ENCODE peak calls at places on chromosomes 6 and 20, in eight cellular contexts. S is stomach, M is brain microvascular endothelial cell, F is GM10248, U is psoas muscle, J is testis, P is breast epithelium, Z is tibial nerve. R is an unnamed sample.

GRCh38 chr6:20744911-20745557 is 210.8 kb downstream of the CDKAL1 start:
- DNase-seq in S (no peak), M (no peak), F (no peak), U (no peak), J (no peak), P (no peak), Z (no peak), R (no peak)

GRCh38 chr6:87654880-87655454 is 47.1 kb downstream of the AKIRIN2 start:
- DNase-seq in S (no peak), M (no peak), F (no peak), U (no peak), J (no peak), P (no peak), Z (no peak), R (no peak)

GRCh38 chr6:93644611-93645010 is 225.3 kb upstream of the EPHA7 start:
- DNase-seq in S (no peak), M (no peak), F (no peak), U (no peak), J (no peak), P (no peak), Z (no peak), R (no peak)

GRCh38 chr20:49356676-49357075 is 78.8 kb upstream of the ZNFX1 start:
- DNase-seq in S (no peak), M (no peak), F (no peak), U (peak), J (no peak), P (no peak), Z (no peak), R (no peak)

GRCh38 chr20:37856932-37857660 is 45.8 kb upstream of the VSTM2L start:
- DNase-seq in S (no peak), M (peak), F (no peak), U (no peak), J (no peak), P (no peak), Z (no peak), R (no peak)

GRCh38 chr20:37868998-37869861 is 33.7 kb upstream of the VSTM2L start:
- DNase-seq in S (no peak), M (no peak), F (peak), U (no peak), J (no peak), P (no peak), Z (no peak), R (no peak)

GRCh38 chr20:46150982-46151381 is 32.9 kb downstream of the CD40 start:
- DNase-seq in S (no peak), M (no peak), F (no peak), U (no peak), J (no peak), P (no peak), Z (no peak), R (no peak)

GRCh38 chr6:135946674-135947073 is 95.2 kb downstream of the PDE7B start:
- DNase-seq in S (no peak), M (no peak), F (no peak), U (no peak), J (no peak), P (no peak), Z (no peak), R (no peak)

GRCh38 chr6:24831771-24832718 is 33.3 kb upstream of the ARMH2 start:
- DNase-seq in S (no peak), M (peak), F (no peak), U (no peak), J (no peak), P (no peak), Z (peak), R (no peak)

GRCh38 chr6:3293271-3294155 is 34.8 kb downstream of the PSMG4 start:
- DNase-seq in S (no peak), M (no peak), F (no peak), U (peak), J (no peak), P (no peak), Z (no peak), R (no peak)

GRCh38 chr6:290111-290932 is 2.0 kb upstream of the DUSP22 start:
- DNase-seq in S (no peak), M (no peak), F (no peak), U (no peak), J (no peak), P (no peak), Z (peak), R (no peak)

GRCh38 chr20:48047453-48047852 is 262.2 kb upstream of the SULF2 start:
- DNase-seq in S (no peak), M (no peak), F (no peak), U (no peak), J (no peak), P (no peak), Z (no peak), R (no peak)

GRCh38 chr6:43953794-43954310 is 173.4 kb downstream of the MRPL14 start:
- DNase-seq in S (no peak), M (no peak), F (no peak), U (peak), J (peak), P (no peak), Z (no peak), R (no peak)
- TF ChIP-seq CTCF in S (no peak), M (peak), F (no peak), U (peak), J (no peak), P (no peak), Z (no peak), R (no peak)

DNA sequence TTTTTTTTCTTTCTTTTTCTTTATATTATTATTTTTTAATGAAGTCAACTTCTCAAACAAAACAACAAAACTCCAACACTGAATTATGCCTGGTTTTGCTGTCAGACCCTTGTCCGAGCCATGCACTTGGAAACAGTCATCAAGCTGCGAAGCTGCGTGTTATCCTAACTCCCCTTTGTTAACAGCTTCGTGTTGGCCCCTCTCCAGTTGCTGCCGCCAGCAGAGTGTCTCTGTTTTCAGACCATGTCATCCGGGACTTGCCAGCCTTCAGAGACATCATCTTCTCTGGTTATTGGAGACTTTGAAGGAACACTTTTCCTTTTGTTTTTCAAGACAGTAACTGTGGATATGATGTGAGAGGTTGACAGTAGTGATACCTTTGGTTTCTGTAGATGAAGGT is 83.1 kb downstream of the TRMT11 start:
- DNase-seq in S (no peak), M (no peak), F (no peak), U (no peak), J (peak), P (no peak), Z (no peak), R (no peak)
- TF ChIP-seq CTCF in S (no peak), M (no peak), F (no peak), U (no peak), J (no peak), P (no peak), Z (no peak), R (no peak)

DNA sequence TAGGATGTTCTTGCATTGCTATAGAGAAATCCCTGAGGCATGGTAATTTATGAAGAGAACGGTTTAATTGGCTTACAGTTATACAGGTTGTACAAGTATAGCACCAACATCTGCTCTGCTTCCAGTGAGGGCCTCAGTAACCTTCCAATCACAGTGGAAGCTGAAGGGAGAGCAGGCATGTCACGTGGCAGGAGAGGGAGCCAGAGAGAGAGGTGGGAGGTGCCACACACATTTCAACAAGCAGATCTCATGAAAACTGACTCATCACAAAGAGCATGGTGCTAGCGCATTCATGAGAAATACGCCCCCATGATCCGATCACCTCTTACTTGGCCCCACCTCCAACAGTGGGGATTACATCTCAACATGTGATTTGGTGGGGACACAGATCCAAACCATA is 871.2 kb downstream of the TFAP2A start:
- DNase-seq in S (no peak), M (no peak), F (no peak), U (no peak), J (no peak), P (no peak), Z (no peak), R (no peak)
- TF ChIP-seq CTCF in S (no peak), M (no peak), F (no peak), U (no peak), J (no peak), P (no peak), Z (no peak), R (no peak)

GRCh38 chr20:36593347-36593746 is 12.2 kb upstream of the RAB5IF start:
- DNase-seq in S (no peak), M (no peak), F (no peak), U (no peak), J (no peak), P (no peak), Z (no peak), R (no peak)

GRCh38 chr20:36587388-36588136 is 14.2 kb downstream of the TGIF2 start:
- DNase-seq in S (no peak), M (no peak), F (no peak), U (no peak), J (peak), P (no peak), Z (no peak), R (no peak)

GRCh38 chr20:36591281-36591680 is 14.3 kb upstream of the RAB5IF start:
- DNase-seq in S (no peak), M (no peak), F (no peak), U (no peak), J (no peak), P (no peak), Z (no peak), R (no peak)

GRCh38 chr20:36591854-36592641 is 13.5 kb upstream of the RAB5IF start:
- DNase-seq in S (no peak), M (no peak), F (no peak), U (no peak), J (no peak), P (no peak), Z (no peak), R (no peak)
- TF ChIP-seq CTCF in S (peak), M (peak), F (peak), U (peak), J (no peak), P (peak), Z (peak), R (no peak)

DNA sequence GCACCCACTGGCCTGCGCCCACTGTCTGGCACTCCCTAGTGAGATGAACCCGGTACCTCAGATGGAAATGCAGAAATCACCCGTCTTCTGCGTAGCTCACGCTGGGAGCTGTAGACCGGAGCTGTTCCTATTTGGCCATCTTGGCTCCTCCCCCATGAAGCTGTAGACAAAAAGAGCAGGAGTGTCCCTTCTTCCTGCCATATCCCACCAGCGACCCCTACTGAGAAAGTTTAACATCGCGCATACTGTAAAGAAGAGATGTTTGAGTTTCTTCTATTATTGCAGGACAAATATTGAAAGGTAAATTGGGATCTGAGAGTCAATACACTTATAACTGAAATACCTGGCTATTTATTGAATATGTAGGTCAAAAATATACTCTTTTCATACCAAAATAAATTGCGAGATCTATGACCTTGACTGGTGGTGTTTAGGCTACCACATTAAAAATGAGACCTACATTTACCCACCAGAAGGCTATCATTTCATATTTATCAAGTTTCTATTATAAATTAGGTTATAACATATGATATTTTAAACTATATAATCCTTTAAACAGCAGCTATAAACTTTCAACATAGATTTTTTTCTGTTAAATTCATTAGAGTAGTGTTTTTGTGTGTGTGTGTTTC is 586.3 kb downstream of the HTR1B start:
- DNase-seq in S (peak), M (peak), F (no peak), U (no peak), J (peak), P (no peak), Z (no peak), R (no peak)
- TF ChIP-seq CTCF in S (no peak), M (peak), F (peak), U (no peak), J (peak), P (peak), Z (peak), R (no peak)

DNA sequence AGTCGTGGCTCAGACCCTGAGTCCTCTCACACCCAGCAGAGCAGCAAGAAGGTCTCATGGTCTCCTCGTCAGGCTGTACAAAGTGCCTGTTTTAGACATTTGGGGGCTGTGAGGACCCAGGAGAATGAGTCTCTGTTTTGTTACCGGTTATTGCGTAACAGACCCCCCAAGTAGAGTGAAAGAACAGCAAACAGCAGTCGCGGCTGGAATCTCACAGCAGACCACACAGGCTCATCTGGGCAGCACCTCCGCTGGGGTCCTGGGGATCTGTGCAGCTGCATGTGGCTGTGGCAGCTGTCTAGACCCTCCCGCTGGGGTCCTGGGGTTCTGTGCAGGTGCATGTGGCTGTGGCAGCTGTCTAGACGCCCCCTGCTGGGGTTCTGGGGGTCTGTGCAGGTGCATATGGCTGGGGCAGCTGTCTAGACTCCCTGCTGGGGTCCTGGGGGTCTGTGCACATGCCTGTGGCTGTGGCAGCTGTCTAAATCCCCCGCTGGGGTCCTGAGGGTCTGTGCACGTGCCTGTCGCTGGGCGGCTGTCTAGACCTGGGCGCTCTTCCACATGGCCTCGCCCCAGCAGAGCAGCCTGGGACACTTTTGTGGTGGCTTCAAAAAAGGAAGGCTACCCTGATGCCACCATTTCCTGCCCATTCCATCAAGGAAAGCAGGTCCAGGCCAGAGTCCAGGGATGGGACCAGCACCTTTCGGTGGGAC is 24.7 kb downstream of the ENTPD6 start:
- DNase-seq in S (no peak), M (no peak), F (no peak), U (no peak), J (peak), P (no peak), Z (peak), R (no peak)
- TF ChIP-seq CTCF in S (no peak), M (peak), F (peak), U (no peak), J (no peak), P (no peak), Z (no peak), R (no peak)

GRCh38 chr6:68339488-68339887 is 295.6 kb upstream of the ADGRB3 start:
- DNase-seq in S (no peak), M (no peak), F (no peak), U (no peak), J (no peak), P (no peak), Z (no peak), R (no peak)

DNA sequence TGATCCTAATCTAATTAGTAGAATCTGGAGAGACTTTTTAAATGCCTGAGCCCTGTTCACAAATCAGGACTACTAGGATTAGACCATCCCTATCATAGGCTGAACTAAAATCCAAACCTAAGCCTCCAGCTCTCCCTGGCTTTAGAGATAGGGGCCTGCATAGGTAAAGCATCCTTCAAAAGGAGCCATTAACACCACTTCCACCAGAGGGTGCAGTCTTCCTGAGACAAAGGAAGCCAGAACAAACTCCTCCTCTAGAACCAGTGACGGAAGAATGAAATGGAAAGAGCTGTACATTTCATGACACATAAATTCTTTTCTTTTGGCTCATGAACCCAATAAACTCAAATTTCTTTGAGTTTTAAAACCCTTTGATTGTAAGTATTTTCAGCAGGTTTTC is 291.2 kb upstream of the ADGRB3 start:
- DNase-seq in S (no peak), M (peak), F (no peak), U (no peak), J (peak), P (no peak), Z (peak), R (no peak)
- TF ChIP-seq CTCF in S (no peak), M (peak), F (peak), U (no peak), J (peak), P (no peak), Z (peak), R (no peak)

DNA sequence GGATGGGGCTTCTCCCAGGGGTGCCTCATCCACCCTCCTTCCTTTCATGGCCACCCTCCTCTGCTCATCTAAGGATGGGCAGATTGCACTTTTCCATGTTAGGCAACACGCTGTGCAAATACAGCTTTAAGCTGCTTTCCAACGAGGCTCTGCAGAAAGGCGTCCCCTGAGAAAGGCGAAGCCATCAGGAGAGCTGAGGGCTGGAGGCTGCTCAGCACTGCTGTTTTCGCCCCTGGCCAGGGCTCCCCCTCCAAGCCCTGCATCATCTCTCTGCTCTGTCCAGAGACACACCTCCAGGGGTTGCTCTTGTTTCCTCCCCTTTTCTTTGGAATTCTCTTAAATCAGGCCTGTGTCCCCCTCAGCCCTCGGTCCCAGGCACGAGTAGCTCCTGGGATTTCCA is 526.1 kb downstream of the CDH26 start:
- DNase-seq in S (no peak), M (no peak), F (no peak), U (no peak), J (no peak), P (no peak), Z (no peak), R (no peak)
- TF ChIP-seq CTCF in S (no peak), M (no peak), F (no peak), U (no peak), J (no peak), P (no peak), Z (no peak), R (no peak)

GRCh38 chr20:53181866-53182376 is 209.8 kb downstream of the TSHZ2 start:
- DNase-seq in S (no peak), M (no peak), F (no peak), U (no peak), J (no peak), P (no peak), Z (no peak), R (no peak)

GRCh38 chr20:53187402-53187801 is 215.2 kb downstream of the TSHZ2 start:
- DNase-seq in S (no peak), M (no peak), F (no peak), U (no peak), J (no peak), P (no peak), Z (no peak), R (no peak)

GRCh38 chr20:53190225-53190624 is 218.1 kb downstream of the TSHZ2 start:
- DNase-seq in S (no peak), M (no peak), F (no peak), U (no peak), J (no peak), P (no peak), Z (no peak), R (no peak)

GRCh38 chr20:53183181-53183580 is 211.0 kb downstream of the TSHZ2 start:
- DNase-seq in S (no peak), M (no peak), F (no peak), U (no peak), J (no peak), P (no peak), Z (no peak), R (no peak)

GRCh38 chr20:53186630-53187029 is 214.5 kb downstream of the TSHZ2 start:
- DNase-seq in S (no peak), M (no peak), F (no peak), U (no peak), J (no peak), P (no peak), Z (no peak), R (no peak)
- TF ChIP-seq CTCF in S (no peak), M (no peak), F (no peak), U (no peak), J (no peak), P (no peak), Z (no peak), R (no peak)

R was measured in omental fat pad.